ENCODE peak calls at places on chromosomes 11 and 22, in six cellular contexts. R, I, T, L, K and U are unnamed samples.

GRCh38 chr11:111403021-111403725 is 24.1 kb upstream of the POU2AF1 start:
- DNase-seq in R (no peak), I (no peak), T (no peak), L (no peak), K (no peak), U (no peak)

GRCh38 chr11:62544521-62545436 is 1.8 kb downstream of the AHNAK start:
- DNase-seq in R (peak), I (no peak), T (peak), L (no peak), K (no peak), U (peak)

GRCh38 chr11:86220654-86221053 is 23.9 kb upstream of the EED start:
- DNase-seq in R (no peak), I (no peak), T (no peak), L (no peak), K (no peak), U (no peak)

GRCh38 chr11:83744620-83745192 is 458.5 kb upstream of the CCDC90B start:
- DNase-seq in R (no peak), I (no peak), T (no peak), L (no peak), K (no peak), U (no peak)

GRCh38 chr11:1640076-1640946 is 10.7 kb downstream of the KRTAP5-5 start:
- DNase-seq in R (peak), I (peak), T (peak), L (peak), K (no peak), U (peak)

GRCh38 chr22:32564170-32565001 is 89.8 kb downstream of the FBXO7 start:
- DNase-seq in R (peak), I (no peak), T (no peak), L (no peak), K (no peak), U (no peak)

GRCh38 chr11:66674964-66675602 is 2.6 kb downstream of the RBM4B start:
- DNase-seq in R (no peak), I (no peak), T (no peak), L (no peak), K (no peak), U (no peak)

GRCh38 chr22:50188356-50188755 is 2.6 kb downstream of the TRABD start:
- DNase-seq in R (no peak), I (no peak), T (no peak), L (no peak), K (no peak), U (no peak)

GRCh38 chr11:2989551-2989950 is 2.6 kb downstream of the NAP1L4 start:
- DNase-seq in R (no peak), I (peak), T (no peak), L (no peak), K (no peak), U (no peak)

GRCh38 chr22:38696606-38697005 is 4.1 kb downstream of the JOSD1 start:
- DNase-seq in R (peak), I (no peak), T (no peak), L (no peak), K (peak), U (peak)

GRCh38 chr11:103609117-103610066 is 427.0 kb upstream of the DDI1 start:
- DNase-seq in R (peak), I (no peak), T (no peak), L (no peak), K (peak), U (peak)

GRCh38 chr11:9535189-9535781 is 38.2 kb upstream of the WEE1 start:
- DNase-seq in R (peak), I (peak), T (peak), L (peak), K (peak), U (peak)

GRCh38 chr11:87355614-87356013 is 317.9 kb downstream of the TMEM135 start:
- DNase-seq in R (no peak), I (peak), T (no peak), L (no peak), K (no peak), U (no peak)

DNA sequence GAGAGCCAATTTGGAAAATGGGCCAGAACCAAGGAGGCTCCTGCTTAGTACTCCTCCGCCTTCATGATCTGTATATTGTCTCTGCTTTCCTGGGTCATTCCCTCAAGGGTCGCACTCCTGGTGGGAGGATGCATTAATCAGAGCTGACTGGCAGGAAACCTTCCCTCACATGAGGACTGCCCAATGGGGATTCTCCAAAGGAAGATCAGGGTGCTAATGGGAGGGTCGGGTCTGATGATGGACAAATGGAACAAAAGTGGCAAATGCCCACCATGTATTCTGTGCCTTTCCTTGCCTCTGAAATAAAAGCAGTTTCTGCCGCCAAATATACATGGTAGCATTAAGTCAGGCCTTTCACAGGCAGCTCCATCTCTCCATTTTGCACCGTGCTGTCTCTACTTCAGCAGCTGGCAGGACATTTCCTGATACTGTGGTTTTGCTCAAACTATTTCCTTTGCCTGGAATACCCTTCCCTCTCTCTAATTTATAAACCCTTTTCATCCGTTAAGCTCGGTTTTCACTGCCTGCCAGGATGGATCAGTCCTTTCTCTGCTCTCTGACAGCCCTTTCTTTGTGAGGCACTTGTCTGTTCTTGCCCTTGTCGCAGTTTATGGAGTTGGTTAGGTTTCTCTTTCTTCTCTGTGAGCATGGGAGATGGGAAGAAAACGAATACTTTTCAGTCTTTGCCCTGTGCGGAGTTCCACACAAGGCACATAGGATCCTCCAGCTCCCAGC is 13.5 kb downstream of the SREBF2 start:
- DNase-seq in R (no peak), I (no peak), T (no peak), L (no peak), K (no peak), U (no peak)
- H3K9ac ChIP-seq in R (no peak), I (no peak), T (no peak), L (no peak), K (no peak), U (no peak)

GRCh38 chr11:64231536-64231935 is 1.2 kb downstream of the DNAJC4 start:
- DNase-seq in R (no peak), I (no peak), T (no peak), L (no peak), K (no peak), U (no peak)
- H3K27ac ChIP-seq in R (no peak), I (no peak), T (no peak), L (no peak), K (peak), U (no peak)

GRCh38 chr11:70535191-70535971 is 137.1 kb downstream of the CTTN start:
- DNase-seq in R (no peak), I (no peak), T (no peak), L (no peak), K (no peak), U (no peak)
- TF ChIP-seq EZH2phosphoT487 in R (no peak), I (no peak), T (no peak), L (no peak), K (no peak), U (no peak)

DNA sequence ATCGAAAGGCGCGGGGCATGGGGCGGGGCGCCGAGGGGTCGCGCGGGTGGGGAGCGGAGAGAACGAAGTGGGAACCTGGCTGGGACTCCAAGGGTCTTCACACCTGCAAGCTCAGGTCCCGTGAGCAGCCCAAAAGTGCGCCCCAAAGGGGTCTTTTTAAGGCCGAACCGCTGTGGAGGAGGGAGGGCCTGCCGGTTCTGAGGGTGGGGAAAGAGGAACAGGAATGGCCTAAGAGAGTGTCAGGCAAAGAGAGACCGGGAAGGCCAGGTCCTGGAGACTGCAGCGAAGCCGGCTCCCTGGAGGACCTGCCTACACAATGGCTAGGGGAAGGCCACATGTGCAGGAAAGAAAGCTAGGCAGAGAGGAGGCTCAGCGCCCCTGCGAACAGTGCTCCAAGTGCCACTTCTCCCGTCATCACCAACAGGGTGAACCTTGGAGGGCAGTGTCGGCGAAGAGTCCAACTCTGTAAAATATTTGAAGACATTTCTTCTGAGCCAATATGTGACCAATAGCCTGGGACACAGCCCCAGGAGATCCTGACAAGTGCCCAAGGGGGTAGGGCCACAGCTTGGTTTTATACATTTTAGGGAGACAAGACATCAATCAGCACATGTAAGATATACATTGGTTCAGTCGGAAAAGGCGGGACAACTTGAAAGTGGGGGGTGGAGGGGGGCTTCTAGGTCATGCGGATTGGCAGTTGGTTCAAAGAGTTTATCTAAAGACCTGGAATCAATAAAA is 710 bp upstream of the DGCR2 start:
- DNase-seq in R (peak), I (no peak), T (no peak), L (peak), K (no peak), U (no peak)
- H3K9ac ChIP-seq in R (peak), I (peak), T (no peak), L (peak), K (peak), U (no peak)

GRCh38 chr11:74731301-74732094 is at the start of gene CHRDL2:
- DNase-seq in R (peak), I (no peak), T (peak), L (peak), K (no peak), U (no peak)
- H3K27ac ChIP-seq in R (no peak), I (no peak), T (no peak), L (no peak), K (no peak), U (no peak)